ENCODE peak calls at places on chromosomes 4 and X, in six cellular contexts. X, O, R, Z, Q and L are unnamed samples.

GRCh38 chr4:163681208-163681821 is 186.8 kb downstream of the TMA16 start:
- DNase-seq in Q (no peak), R (no peak), O (no peak), Z (peak; percentile 55), X (peak; percentile 62), L (peak; percentile 73)

GRCh38 chr4:61246003-61246402 is 45.9 kb downstream of the ADGRL3 start:
- DNase-seq in R (no peak), O (no peak), X (no peak), Q (no peak), Z (no peak), L (no peak)

GRCh38 chrX:10620121-10620699 is at the start of gene MID1:
- DNase-seq in R (peak; percentile 13), O (peak; percentile 55), Q (peak; percentile 44), Z (peak; percentile 43), X (no peak), L (peak; percentile 13)

GRCh38 chr4:6750302-6751221 is 32.0 kb upstream of the KIAA0232 start:
- DNase-seq in X (no peak), Q (no peak), R (no peak), O (no peak), Z (no peak), L (no peak)

GRCh38 chrX:97310373-97310772 is 426.7 kb downstream of the RPA4 start:
- DNase-seq in X (no peak), R (no peak), Z (no peak), Q (no peak), O (no peak), L (no peak)

GRCh38 chr4:174358410-174358809 is 74.7 kb downstream of the CEP44 start:
- DNase-seq in X (no peak), Q (no peak), O (no peak), R (no peak), Z (no peak), L (no peak)

GRCh38 chrX:103774070-103774642 is 2.5 kb upstream of the PLP1 start:
- DNase-seq in Q (peak; percentile 77), O (peak; percentile 16), Z (peak; percentile 1), X (no peak), R (peak; percentile 41), L (no peak)

GRCh38 chrX:110852180-110852579 is 56.6 kb upstream of the CHRDL1 start:
- DNase-seq in Q (no peak), R (no peak), X (no peak), O (peak; percentile 4), Z (no peak), L (no peak)

GRCh38 chr4:139986621-139987510 is 167.1 kb downstream of the MAML3 start:
- DNase-seq in Z (no peak), O (peak; percentile 25), X (no peak), R (no peak), Q (no peak), L (no peak)

GRCh38 chr4:76105652-76106051 is 31.1 kb downstream of the ART3 start:
- DNase-seq in Q (no peak), X (no peak), R (no peak), Z (no peak), O (no peak), L (no peak)

GRCh38 chr4:17030543-17030942 is 132.1 kb upstream of the LDB2 start:
- DNase-seq in Z (no peak), O (peak; percentile 57), R (no peak), X (no peak), Q (no peak), L (no peak)

GRCh38 chr4:105451346-105451745 is 22.5 kb downstream of the PPA2 start:
- DNase-seq in O (no peak), Z (no peak), Q (no peak), X (no peak), R (no peak), L (no peak)

GRCh38 chr4:20251796-20252655 is at the start of gene SLIT2:
- DNase-seq in R (no peak), Q (peak; percentile 76), O (peak; percentile 70), X (no peak), Z (peak; percentile 4), L (peak; percentile 13)

GRCh38 chr4:185566425-185566824 is 31.1 kb upstream of the PDLIM3 start:
- DNase-seq in R (no peak), Z (no peak), O (no peak), X (no peak), Q (no peak), L (no peak)

GRCh38 chr4:155106629-155107028 is 101.8 kb upstream of the NPY2R start:
- DNase-seq in O (no peak), Q (no peak), R (no peak), X (no peak), Z (no peak), L (no peak)

GRCh38 chr4:155722336-155722735 is 36.5 kb upstream of the GUCY1B1 start:
- DNase-seq in Z (no peak), X (no peak), R (no peak), O (no peak), Q (no peak), L (no peak)

GRCh38 chr4:86498560-86499166 is 95.5 kb upstream of the PTPN13 start:
- DNase-seq in X (peak; percentile 17), Z (peak; percentile 24), Q (no peak), R (no peak), O (peak; percentile 40), L (peak; percentile 9)

GRCh38 chr4:120589787-120590186 is 332.7 kb downstream of the PRDM5 start:
- DNase-seq in O (no peak), R (no peak), X (no peak), Q (no peak), Z (no peak), L (no peak)

GRCh38 chrX:154374361-154375155 is at the start of gene FLNA:
- DNase-seq in Z (no peak), X (no peak), Q (no peak), R (no peak), O (no peak), L (no peak)

GRCh38 chrX:12113321-12113720 is 25.0 kb upstream of the FRMPD4 start:
- DNase-seq in R (no peak), X (no peak), Q (no peak), Z (no peak), O (no peak), L (no peak)

GRCh38 chr4:169286562-169287301 is 16.0 kb upstream of the SH3RF1 start:
- DNase-seq in Z (no peak), X (no peak), R (no peak), O (no peak), Q (no peak), L (no peak)

GRCh38 chr4:87093443-87094123 is 126.8 kb downstream of the KLHL8 start:
- DNase-seq in O (no peak), X (peak; percentile 48), Q (no peak), R (no peak), Z (peak; percentile 32), L (no peak)

GRCh38 chrX:66015152-66015827 is 24.6 kb downstream of the VSIG4 start:
- DNase-seq in Z (peak; percentile 95), O (no peak), R (peak; percentile 2), X (no peak), Q (no peak), L (peak; percentile 27)